ENCODE peak calls at places on chromosomes 1 and 21, in five cellular contexts. O is H9, Q is IMR-90, T is mesenchymal stem cell, Y is neuronal stem cell. C is an unnamed sample.

GRCh38 chr1:229699613-229700242 is 73.7 kb downstream of the URB2 start:
- DNase-seq in O (no peak), Q (no peak), T (peak; percentile 64), Y (no peak), C (no peak)

GRCh38 chr1:203406446-203407045 is 55.6 kb upstream of the FMOD start:
- DNase-seq in O (no peak), Q (no peak), T (peak; percentile 22), Y (no peak), C (no peak)

GRCh38 chr1:162147760-162148159 is 78.3 kb downstream of the NOS1AP start:
- DNase-seq in O (peak; percentile 74), Q (no peak), T (no peak), Y (peak; percentile 30), C (no peak)

GRCh38 chr1:44261963-44262362 is 48.7 kb downstream of the DMAP1 start:
- DNase-seq in O (no peak), Q (no peak), T (no peak), Y (no peak), C (no peak)

GRCh38 chr1:27007909-27008582 is 4.6 kb downstream of the TENT5B start:
- DNase-seq in O (peak; percentile 89), Q (no peak), T (peak; percentile 65), Y (no peak), C (peak; percentile 94)

GRCh38 chr1:34705077-34705476 is 49.8 kb upstream of the GJB5 start:
- DNase-seq in O (no peak), Q (no peak), T (no peak), Y (no peak), C (no peak)

GRCh38 chr21:16422702-16423101 is 692.9 kb downstream of the USP25 start:
- DNase-seq in O (no peak), Q (no peak), T (no peak), Y (no peak), C (no peak)

GRCh38 chr1:81974222-81974841 is 173.6 kb downstream of the ADGRL2 start:
- DNase-seq in O (no peak), Q (no peak), T (no peak), Y (no peak), C (no peak)

GRCh38 chr1:40633563-40634376 is 31.7 kb downstream of the RIMS3 start:
- DNase-seq in O (no peak), Q (no peak), T (no peak), Y (no peak), C (no peak)

GRCh38 chr1:237181731-237182317 is 139.8 kb downstream of the RYR2 start:
- DNase-seq in O (no peak), Q (no peak), T (peak; percentile 37), Y (no peak), C (peak; percentile 22)

GRCh38 chr21:44710294-44710665 is 1.1 kb downstream of the TSPEAR start:
- DNase-seq in O (peak; percentile 30), Q (no peak), T (no peak), Y (no peak), C (no peak)

GRCh38 chr1:5651027-5651410 is 341.2 kb downstream of the NPHP4 start:
- DNase-seq in O (no peak), Q (no peak), T (no peak), Y (no peak), C (no peak)

GRCh38 chr1:119080586-119080985 is 59.9 kb downstream of the WARS2 start:
- DNase-seq in O (peak; percentile 40), Q (peak; percentile 95), T (peak; percentile 76), Y (no peak), C (peak; percentile 35)

GRCh38 chr1:94119306-94119705 is 1.6 kb downstream of the ABCA4 start:
- DNase-seq in O (no peak), Q (no peak), T (no peak), Y (no peak), C (peak; percentile 23)

GRCh38 chr21:46056450-46056903 is 41.4 kb upstream of the COL6A2 start:
- DNase-seq in O (peak; percentile 38), Q (peak; percentile 94), T (peak; percentile 88), Y (no peak), C (no peak)

GRCh38 chr1:30412241-30413110 is 310.9 kb downstream of the MATN1 start:
- DNase-seq in O (peak; percentile 10), Q (no peak), T (no peak), Y (no peak), C (no peak)

GRCh38 chr1:237324226-237324625 is 282.2 kb downstream of the RYR2 start:
- DNase-seq in O (no peak), Q (no peak), T (no peak), Y (no peak), C (no peak)

GRCh38 chr21:15144026-15144425 is 79.2 kb upstream of the NRIP1 start:
- DNase-seq in O (no peak), Q (no peak), T (no peak), Y (no peak), C (no peak)

GRCh38 chr1:172626845-172627244 is 32.1 kb upstream of the FASLG start:
- DNase-seq in O (no peak), Q (no peak), T (no peak), Y (no peak), C (no peak)

GRCh38 chr21:38797470-38797869 is 8.3 kb upstream of the ETS2 start:
- DNase-seq in O (no peak), Q (no peak), T (peak; percentile 69), Y (no peak), C (peak; percentile 99)

GRCh38 chr1:207745285-207745684 is 6.6 kb upstream of the CD46 start:
- DNase-seq in O (no peak), Q (peak; percentile 21), T (no peak), Y (no peak), C (no peak)

GRCh38 chr1:38328278-38329035 is 281.9 kb upstream of the POU3F1 start:
- DNase-seq in O (no peak), Q (no peak), T (no peak), Y (no peak), C (no peak)

GRCh38 chr1:3551290-3551678 is 60.0 kb downstream of the MEGF6 start:
- DNase-seq in O (no peak), Q (no peak), T (no peak), Y (no peak), C (no peak)

GRCh38 chr1:47724427-47724999 is 272.7 kb downstream of the TRABD2B start:
- DNase-seq in O (no peak), Q (no peak), T (no peak), Y (no peak), C (no peak)

GRCh38 chr1:47726496-47726855 is 270.7 kb downstream of the TRABD2B start:
- DNase-seq in O (no peak), Q (no peak), T (no peak), Y (no peak), C (no peak)

GRCh38 chr1:47725732-47726495 is 271.3 kb downstream of the TRABD2B start:
- DNase-seq in O (peak; percentile 86), Q (peak; percentile 63), T (peak; percentile 67), Y (peak; percentile 69), C (peak; percentile 79)

GRCh38 chr1:47727051-47727708 is 270.0 kb downstream of the TRABD2B start:
- DNase-seq in O (no peak), Q (no peak), T (no peak), Y (no peak), C (no peak)

DNA sequence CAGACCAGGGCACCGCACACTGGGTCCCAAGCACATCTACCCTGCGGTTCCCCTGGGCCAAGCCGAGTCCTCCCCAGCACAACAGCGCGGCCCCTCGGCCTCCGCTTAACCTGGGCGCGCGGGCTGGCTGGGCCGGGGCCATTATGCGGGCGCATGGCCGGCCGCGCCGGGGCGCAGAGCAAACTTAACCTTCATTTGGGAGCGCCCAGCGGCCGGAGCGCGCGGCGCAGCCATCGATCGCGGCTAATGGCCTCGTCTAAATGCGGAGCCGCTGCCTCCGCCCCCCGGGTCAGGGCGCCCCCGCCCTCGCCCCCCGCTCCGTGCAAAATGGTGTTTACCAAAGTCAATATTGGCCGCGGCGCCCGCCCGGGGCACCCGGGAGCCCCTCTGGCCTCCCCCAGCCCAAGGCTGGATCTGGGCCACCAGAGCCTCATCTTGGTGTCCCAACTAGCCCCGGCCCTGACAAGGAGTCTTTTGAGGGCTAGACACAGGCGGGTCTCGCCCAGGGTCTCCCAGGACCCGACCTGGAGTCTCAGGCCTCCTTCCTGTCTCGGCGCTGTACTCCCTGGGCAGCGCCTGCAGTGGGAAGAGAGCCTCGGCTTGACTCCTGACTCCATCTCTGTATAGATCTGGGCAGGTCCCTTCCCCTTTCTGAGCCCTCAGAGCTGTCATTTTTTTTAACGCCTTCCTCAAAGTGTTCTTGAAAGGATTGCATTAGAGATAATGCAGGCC is 272.0 kb downstream of the TRABD2B start:
- DNase-seq in O (peak; percentile 71), Q (no peak), T (no peak), Y (no peak), C (no peak)
- H4K91ac ChIP-seq in O (no peak overlapping the region), Q (no peak overlapping the region), T (no peak overlapping the region), Y (no peak overlapping the region), C (no peak overlapping the region)

DNA sequence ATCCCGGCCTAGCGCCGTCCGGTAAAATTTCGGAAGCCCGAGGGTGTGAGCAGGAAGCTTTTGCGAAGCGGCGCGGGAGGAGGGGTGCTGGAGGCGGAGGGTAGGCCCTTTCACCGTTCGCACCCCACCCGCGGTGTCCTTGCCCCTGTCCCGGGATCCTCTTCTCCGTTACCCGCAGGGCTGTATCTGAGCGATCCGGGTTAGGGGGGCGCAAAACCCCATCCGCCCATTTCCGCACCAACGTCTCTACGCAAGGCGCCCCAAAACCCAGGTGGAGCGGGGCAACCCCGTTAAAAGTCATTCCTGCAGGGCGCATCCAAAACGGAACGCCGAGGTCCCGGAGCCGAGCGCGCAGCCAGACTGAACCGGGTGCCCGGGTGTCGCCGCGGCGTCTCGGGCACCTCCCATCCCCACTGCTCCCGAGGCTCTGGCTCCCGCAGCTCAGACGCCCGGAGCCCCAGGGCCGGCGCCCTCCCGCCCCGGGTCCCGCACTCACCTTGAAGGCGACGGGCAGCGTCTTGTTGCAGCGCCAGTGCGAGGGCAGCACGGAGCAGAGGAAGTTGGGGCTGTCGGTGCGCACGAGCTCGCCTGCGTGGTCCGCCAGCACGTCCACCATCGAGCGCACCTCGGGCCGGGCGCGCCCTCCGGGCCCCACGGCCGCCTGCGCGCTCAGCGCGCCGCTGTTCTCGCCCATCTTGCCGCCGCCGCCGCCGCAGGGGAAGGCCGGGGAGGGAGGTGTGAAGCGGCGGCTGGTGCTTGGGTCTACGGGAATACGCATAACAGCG is 793 bp downstream of the RUNX3 start:
- DNase-seq in O (peak; percentile 57), Q (no peak), T (no peak), Y (peak; percentile 41), C (no peak)
- H2AFZ ChIP-seq in O (no peak overlapping the region), Q (peak overlapping the region; percentile 34), T (no peak overlapping the region), Y (no peak overlapping the region), C (peak overlapping the region; percentile 24)

GRCh38 chr1:32972814-32973428 is 8.3 kb upstream of the RNF19B start:
- DNase-seq in O (peak; percentile 91), Q (peak; percentile 45), T (peak; percentile 62), Y (peak; percentile 69), C (peak; percentile 56)
- H3K27ac ChIP-seq in O (no peak overlapping the region), Q (peak overlapping the region; percentile 1), T (no peak overlapping the region), Y (no peak overlapping the region), C (no peak overlapping the region)

DNA sequence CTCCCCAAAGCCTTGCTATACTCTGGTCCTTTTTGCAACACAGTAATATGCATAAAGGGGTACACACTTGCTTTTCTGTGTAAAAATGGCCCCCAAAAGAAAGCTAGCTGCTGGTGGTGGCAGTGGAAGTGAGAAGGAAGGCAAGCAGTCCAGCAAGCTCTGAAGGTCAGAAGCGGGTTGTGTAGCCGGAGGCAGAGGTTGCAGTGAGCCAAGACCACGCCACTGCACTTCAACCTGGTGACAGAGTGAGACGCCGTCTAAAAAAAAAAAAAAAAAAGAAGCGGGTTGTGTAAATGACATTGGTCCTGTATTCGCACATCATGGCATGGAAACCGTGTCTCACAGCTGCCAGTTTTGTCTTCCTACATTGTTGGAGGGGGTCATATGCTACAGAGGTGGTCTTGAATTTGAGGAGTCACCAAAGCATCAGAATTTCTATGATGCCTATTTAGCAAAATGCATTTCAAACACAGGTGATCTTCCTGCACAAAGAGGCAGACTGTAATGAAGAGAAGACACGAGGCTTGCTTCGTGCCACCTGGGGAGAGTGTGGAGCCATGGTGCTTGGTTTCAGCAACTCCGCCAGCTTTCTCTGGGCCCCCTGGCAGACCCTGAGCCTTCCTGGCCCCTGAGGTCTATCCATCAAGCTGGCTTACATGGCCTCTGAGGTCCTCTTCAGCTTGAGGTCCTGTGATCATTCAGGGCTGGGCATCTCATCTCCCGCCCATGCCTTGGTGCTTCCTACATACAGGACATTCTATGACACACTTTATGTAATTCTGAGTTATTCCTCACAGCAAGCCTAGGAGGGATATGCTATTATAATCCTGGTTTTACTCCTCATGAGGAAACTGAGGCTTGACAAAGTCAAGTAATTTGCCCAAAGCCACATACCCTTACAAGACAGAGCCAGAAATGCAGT is 71.0 kb downstream of the TOMM20 start:
- DNase-seq in O (no peak), Q (no peak), T (no peak), Y (no peak), C (peak; percentile 72)
- H4K91ac ChIP-seq in O (no peak overlapping the region), Q (no peak overlapping the region), T (no peak overlapping the region), Y (no peak overlapping the region), C (no peak overlapping the region)